ENCODE peak calls at places on chromosomes 11 and 22, in eight cellular contexts. One of them, this sample, is unnamed.

GRCh38 chr11:122342089-122342749 is 226.2 kb upstream of the BLID start:
- DNase-seq in Peyer's patch: no peak
- DNase-seq in type B pancreatic cell: no peak
- DNase-seq in endodermal cell: no peak
- DNase-seq in IMR-90: peak
- DNase-seq in uterus: no peak
- DNase-seq in PC-3: peak
- DNase-seq in epithelial cell of esophagus: peak
- DNase-seq in this sample: peak

GRCh38 chr22:30284172-30284571 is 5.1 kb downstream of the CASTOR1 start:
- DNase-seq in Peyer's patch: no peak
- DNase-seq in type B pancreatic cell: no peak
- DNase-seq in endodermal cell: no peak
- DNase-seq in IMR-90: no peak
- DNase-seq in uterus: no peak
- DNase-seq in PC-3: no peak
- DNase-seq in epithelial cell of esophagus: no peak
- DNase-seq in this sample: no peak

GRCh38 chr11:78773077-78773476 is 198.4 kb upstream of the NARS2 start:
- DNase-seq in Peyer's patch: no peak
- DNase-seq in type B pancreatic cell: no peak
- DNase-seq in endodermal cell: no peak
- DNase-seq in IMR-90: peak
- DNase-seq in uterus: no peak
- DNase-seq in PC-3: no peak
- DNase-seq in epithelial cell of esophagus: peak
- DNase-seq in this sample: no peak

GRCh38 chr11:126061707-126062678 is 673 bp downstream of the CDON start:
- DNase-seq in Peyer's patch: no peak
- DNase-seq in type B pancreatic cell: peak
- DNase-seq in endodermal cell: peak
- DNase-seq in IMR-90: peak
- DNase-seq in uterus: peak
- DNase-seq in PC-3: peak
- DNase-seq in epithelial cell of esophagus: peak
- DNase-seq in this sample: peak

GRCh38 chr11:26599421-26599820 is 27.4 kb upstream of the MUC15 start:
- DNase-seq in Peyer's patch: no peak
- DNase-seq in type B pancreatic cell: no peak
- DNase-seq in endodermal cell: no peak
- DNase-seq in IMR-90: no peak
- DNase-seq in uterus: no peak
- DNase-seq in PC-3: no peak
- DNase-seq in epithelial cell of esophagus: peak
- DNase-seq in this sample: peak

GRCh38 chr11:109971184-109971523 is 122.0 kb upstream of the ZC3H12C start:
- DNase-seq in Peyer's patch: no peak
- DNase-seq in type B pancreatic cell: no peak
- DNase-seq in endodermal cell: no peak
- DNase-seq in IMR-90: peak
- DNase-seq in uterus: no peak
- DNase-seq in PC-3: peak
- DNase-seq in epithelial cell of esophagus: peak
- DNase-seq in this sample: no peak

GRCh38 chr22:44360686-44361381 is 48.1 kb upstream of the SHISAL1 start:
- DNase-seq in Peyer's patch: peak
- DNase-seq in type B pancreatic cell: no peak
- DNase-seq in endodermal cell: peak
- DNase-seq in IMR-90: peak
- DNase-seq in uterus: peak
- DNase-seq in PC-3: peak
- DNase-seq in epithelial cell of esophagus: peak
- DNase-seq in this sample: peak

GRCh38 chr22:28299329-28299728 is 380.3 kb upstream of the PITPNB start:
- DNase-seq in Peyer's patch: no peak
- DNase-seq in type B pancreatic cell: no peak
- DNase-seq in endodermal cell: peak
- DNase-seq in IMR-90: no peak
- DNase-seq in uterus: no peak
- DNase-seq in PC-3: no peak
- DNase-seq in epithelial cell of esophagus: no peak
- DNase-seq in this sample: no peak

GRCh38 chr11:6695377-6695776 is 12.2 kb upstream of the MRPL17 start:
- DNase-seq in Peyer's patch: no peak
- DNase-seq in type B pancreatic cell: no peak
- DNase-seq in endodermal cell: no peak
- DNase-seq in IMR-90: peak
- DNase-seq in uterus: peak
- DNase-seq in PC-3: no peak
- DNase-seq in epithelial cell of esophagus: no peak
- DNase-seq in this sample: no peak

GRCh38 chr11:82927264-82927880 is 25.8 kb downstream of the DDIAS start:
- DNase-seq in Peyer's patch: no peak
- DNase-seq in type B pancreatic cell: no peak
- DNase-seq in endodermal cell: no peak
- DNase-seq in IMR-90: peak
- DNase-seq in uterus: peak
- DNase-seq in PC-3: peak
- DNase-seq in epithelial cell of esophagus: peak
- DNase-seq in this sample: peak

GRCh38 chr11:45741582-45741981 is 63.4 kb upstream of the SLC35C1 start:
- DNase-seq in Peyer's patch: no peak
- DNase-seq in type B pancreatic cell: no peak
- DNase-seq in endodermal cell: no peak
- DNase-seq in IMR-90: no peak
- DNase-seq in uterus: no peak
- DNase-seq in PC-3: no peak
- DNase-seq in epithelial cell of esophagus: no peak
- DNase-seq in this sample: no peak

GRCh38 chr11:6448574-6448973 is 7.8 kb upstream of the HPX start:
- DNase-seq in Peyer's patch: no peak
- DNase-seq in type B pancreatic cell: no peak
- DNase-seq in endodermal cell: no peak
- DNase-seq in IMR-90: no peak
- DNase-seq in uterus: no peak
- DNase-seq in PC-3: no peak
- DNase-seq in epithelial cell of esophagus: no peak
- DNase-seq in this sample: no peak

GRCh38 chr11:107006076-107006833 is 12.0 kb downstream of the GUCY1A2 start:
- DNase-seq in Peyer's patch: no peak
- DNase-seq in type B pancreatic cell: no peak
- DNase-seq in endodermal cell: no peak
- DNase-seq in IMR-90: no peak
- DNase-seq in uterus: no peak
- DNase-seq in PC-3: peak
- DNase-seq in epithelial cell of esophagus: no peak
- DNase-seq in this sample: no peak

GRCh38 chr11:107011977-107012376 is 6.3 kb downstream of the GUCY1A2 start:
- DNase-seq in Peyer's patch: no peak
- DNase-seq in type B pancreatic cell: no peak
- DNase-seq in endodermal cell: no peak
- DNase-seq in IMR-90: no peak
- DNase-seq in uterus: no peak
- DNase-seq in PC-3: peak
- DNase-seq in epithelial cell of esophagus: no peak
- DNase-seq in this sample: no peak

GRCh38 chr11:107014871-107015270 is 3.4 kb downstream of the GUCY1A2 start:
- DNase-seq in Peyer's patch: no peak
- DNase-seq in type B pancreatic cell: no peak
- DNase-seq in endodermal cell: no peak
- DNase-seq in IMR-90: no peak
- DNase-seq in uterus: no peak
- DNase-seq in PC-3: peak
- DNase-seq in epithelial cell of esophagus: peak
- DNase-seq in this sample: no peak

GRCh38 chr11:107009190-107009589 is 9.1 kb downstream of the GUCY1A2 start:
- DNase-seq in Peyer's patch: no peak
- DNase-seq in type B pancreatic cell: no peak
- DNase-seq in endodermal cell: no peak
- DNase-seq in IMR-90: no peak
- DNase-seq in uterus: no peak
- DNase-seq in PC-3: no peak
- DNase-seq in epithelial cell of esophagus: no peak
- DNase-seq in this sample: no peak
- TF ChIP-seq CTCF in Peyer's patch: no peak
- TF ChIP-seq CTCF in type B pancreatic cell: no peak
- TF ChIP-seq CTCF in endodermal cell: peak
- TF ChIP-seq CTCF in IMR-90: no peak
- TF ChIP-seq CTCF in uterus: no peak
- TF ChIP-seq CTCF in PC-3: peak
- TF ChIP-seq CTCF in epithelial cell of esophagus: no peak
- TF ChIP-seq CTCF in this sample: no peak

DNA sequence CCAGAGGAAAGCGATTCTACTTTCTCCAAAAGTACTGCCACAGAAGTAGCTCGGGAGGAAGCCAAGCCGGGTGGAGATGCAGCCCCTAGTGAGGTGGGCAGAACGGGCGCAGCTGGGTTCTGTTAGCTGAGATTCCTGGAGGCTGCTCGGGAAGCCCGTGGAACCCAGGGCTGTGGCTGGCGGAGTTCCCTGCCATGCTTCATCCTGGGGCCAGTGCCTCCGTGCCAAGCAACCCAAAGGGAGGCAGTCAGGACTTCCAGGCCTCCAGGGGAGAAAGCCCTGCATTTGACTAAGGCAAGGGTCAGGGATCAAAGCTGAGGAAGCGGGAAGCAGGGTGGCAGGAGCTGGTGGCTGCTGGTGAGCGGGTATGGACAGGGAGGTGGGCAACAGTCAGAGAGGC is 6.7 kb upstream of the TRMU start:
- DNase-seq in Peyer's patch: no peak
- DNase-seq in type B pancreatic cell: no peak
- DNase-seq in endodermal cell: no peak
- DNase-seq in IMR-90: no peak
- DNase-seq in uterus: no peak
- DNase-seq in PC-3: no peak
- DNase-seq in epithelial cell of esophagus: no peak
- DNase-seq in this sample: no peak
- TF ChIP-seq CTCF in Peyer's patch: no peak
- TF ChIP-seq CTCF in type B pancreatic cell: no peak
- TF ChIP-seq CTCF in endodermal cell: no peak
- TF ChIP-seq CTCF in IMR-90: no peak
- TF ChIP-seq CTCF in uterus: no peak
- TF ChIP-seq CTCF in PC-3: no peak
- TF ChIP-seq CTCF in epithelial cell of esophagus: no peak
- TF ChIP-seq CTCF in this sample: no peak

GRCh38 chr11:113249491-113249763 is 65.0 kb upstream of the TTC12 start:
- DNase-seq in Peyer's patch: no peak
- DNase-seq in type B pancreatic cell: no peak
- DNase-seq in endodermal cell: peak
- DNase-seq in IMR-90: no peak
- DNase-seq in uterus: no peak
- DNase-seq in PC-3: peak
- DNase-seq in epithelial cell of esophagus: no peak
- DNase-seq in this sample: no peak
- TF ChIP-seq CTCF in Peyer's patch: no peak
- TF ChIP-seq CTCF in type B pancreatic cell: peak
- TF ChIP-seq CTCF in endodermal cell: peak
- TF ChIP-seq CTCF in IMR-90: peak
- TF ChIP-seq CTCF in uterus: no peak
- TF ChIP-seq CTCF in PC-3: peak
- TF ChIP-seq CTCF in epithelial cell of esophagus: no peak
- TF ChIP-seq CTCF in this sample: no peak

GRCh38 chr22:36213596-36213995 is 12.0 kb upstream of the APOL4 start:
- DNase-seq in Peyer's patch: no peak
- DNase-seq in type B pancreatic cell: no peak
- DNase-seq in endodermal cell: no peak
- DNase-seq in IMR-90: no peak
- DNase-seq in uterus: no peak
- DNase-seq in PC-3: no peak
- DNase-seq in epithelial cell of esophagus: no peak
- DNase-seq in this sample: no peak
- TF ChIP-seq CTCF in Peyer's patch: no peak
- TF ChIP-seq CTCF in type B pancreatic cell: no peak
- TF ChIP-seq CTCF in endodermal cell: no peak
- TF ChIP-seq CTCF in IMR-90: no peak
- TF ChIP-seq CTCF in uterus: no peak
- TF ChIP-seq CTCF in PC-3: no peak
- TF ChIP-seq CTCF in epithelial cell of esophagus: no peak
- TF ChIP-seq CTCF in this sample: no peak

DNA sequence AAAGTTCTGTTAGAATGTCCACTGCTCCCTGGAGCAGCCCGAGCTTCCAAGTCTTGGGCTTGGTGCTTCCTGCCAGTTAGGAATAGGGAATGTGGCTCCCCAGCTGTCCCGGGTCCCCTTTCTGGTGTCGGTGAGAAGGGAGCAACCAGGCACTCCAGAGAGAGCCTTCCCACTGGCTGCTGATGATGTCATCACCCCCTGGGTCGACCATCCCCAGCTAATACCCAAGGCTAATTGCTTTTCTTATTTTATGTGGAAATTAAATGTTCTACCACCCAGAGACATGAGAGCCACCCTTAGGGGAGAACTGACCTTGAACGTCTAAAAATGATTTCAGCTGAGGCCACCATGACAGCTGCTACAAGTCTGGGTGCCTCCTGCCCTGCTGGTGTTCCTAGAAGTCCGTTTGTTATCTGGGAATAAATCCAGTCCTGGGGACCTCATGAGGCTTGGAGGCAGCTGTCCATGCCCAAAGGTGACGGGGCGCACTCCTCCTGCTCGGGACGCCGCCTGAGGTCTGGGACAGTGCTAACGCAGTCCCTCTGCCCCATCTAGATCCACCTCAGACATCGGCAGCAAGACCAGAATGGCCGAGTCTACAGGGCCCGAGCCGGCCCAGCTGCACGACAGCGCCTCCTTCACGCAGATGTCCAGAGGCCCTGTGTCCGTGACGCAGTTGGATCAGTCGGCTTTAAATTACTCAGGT is 42.3 kb downstream of the C11orf91 start:
- DNase-seq in Peyer's patch: no peak
- DNase-seq in type B pancreatic cell: no peak
- DNase-seq in endodermal cell: peak
- DNase-seq in IMR-90: no peak
- DNase-seq in uterus: no peak
- DNase-seq in PC-3: no peak
- DNase-seq in epithelial cell of esophagus: no peak
- DNase-seq in this sample: no peak
- TF ChIP-seq CTCF in Peyer's patch: no peak
- TF ChIP-seq CTCF in type B pancreatic cell: no peak
- TF ChIP-seq CTCF in endodermal cell: peak
- TF ChIP-seq CTCF in IMR-90: no peak
- TF ChIP-seq CTCF in uterus: no peak
- TF ChIP-seq CTCF in PC-3: no peak
- TF ChIP-seq CTCF in epithelial cell of esophagus: no peak
- TF ChIP-seq CTCF in this sample: no peak

GRCh38 chr11:114610984-114611944 is 15.7 kb upstream of the NXPE4 start:
- DNase-seq in Peyer's patch: no peak
- DNase-seq in type B pancreatic cell: no peak
- DNase-seq in endodermal cell: peak
- DNase-seq in IMR-90: peak
- DNase-seq in uterus: no peak
- DNase-seq in PC-3: no peak
- DNase-seq in epithelial cell of esophagus: peak
- DNase-seq in this sample: no peak
- TF ChIP-seq CTCF in Peyer's patch: peak
- TF ChIP-seq CTCF in type B pancreatic cell: no peak
- TF ChIP-seq CTCF in endodermal cell: peak
- TF ChIP-seq CTCF in IMR-90: peak
- TF ChIP-seq CTCF in uterus: peak
- TF ChIP-seq CTCF in PC-3: peak
- TF ChIP-seq CTCF in epithelial cell of esophagus: no peak
- TF ChIP-seq CTCF in this sample: no peak

GRCh38 chr22:39500101-39500500 is 2.0 kb upstream of the MIEF1 start:
- DNase-seq in Peyer's patch: no peak
- DNase-seq in type B pancreatic cell: no peak
- DNase-seq in endodermal cell: no peak
- DNase-seq in IMR-90: no peak
- DNase-seq in uterus: no peak
- DNase-seq in PC-3: no peak
- DNase-seq in epithelial cell of esophagus: no peak
- DNase-seq in this sample: no peak
- TF ChIP-seq CTCF in Peyer's patch: no peak
- TF ChIP-seq CTCF in type B pancreatic cell: no peak
- TF ChIP-seq CTCF in endodermal cell: no peak
- TF ChIP-seq CTCF in IMR-90: no peak
- TF ChIP-seq CTCF in uterus: no peak
- TF ChIP-seq CTCF in PC-3: no peak
- TF ChIP-seq CTCF in epithelial cell of esophagus: no peak
- TF ChIP-seq CTCF in this sample: no peak

This sample was measured in RWPE1.